ENCODE peak calls at places on chromosomes 1 and 21, in seven cellular contexts. D, K, L, H, T, J and R are unnamed samples.

GRCh38 chr1:173768827-173769226 is 54.0 kb downstream of the KLHL20 start:
- DNase-seq in D (no peak), K (no peak), L (no peak), H (no peak), T (no peak), J (no peak), R (no peak)

GRCh38 chr21:46515109-46515508 is 56.4 kb downstream of the DIP2A start:
- DNase-seq in D (no peak), K (peak), L (no peak), H (no peak), T (no peak), J (peak), R (no peak)

GRCh38 chr1:56123421-56123820 is 455.9 kb downstream of the PLPP3 start:
- DNase-seq in D (no peak), K (peak), L (no peak), H (no peak), T (no peak), J (no peak), R (no peak)

GRCh38 chr1:89917353-89917752 is 77.6 kb upstream of the ZNF326 start:
- DNase-seq in D (no peak), K (no peak), L (no peak), H (no peak), T (no peak), J (no peak), R (no peak)

GRCh38 chr1:183633676-183634343 is 1.8 kb downstream of the ARPC5 start:
- DNase-seq in D (no peak), K (peak), L (no peak), H (peak), T (peak), J (no peak), R (peak)

GRCh38 chr1:15430787-15431570 is 7.3 kb upstream of the CTRC start:
- DNase-seq in D (peak), K (no peak), L (peak), H (peak), T (peak), J (peak), R (peak)

GRCh38 chr1:20551945-20552727 is at the start of gene FAM43B:
- DNase-seq in D (no peak), K (peak), L (no peak), H (no peak), T (peak), J (peak), R (no peak)

GRCh38 chr1:3064901-3065300 is 4.1 kb upstream of the PRDM16 start:
- DNase-seq in D (no peak), K (no peak), L (no peak), H (no peak), T (no peak), J (no peak), R (no peak)

GRCh38 chr1:54850082-54850730 is 36.8 kb downstream of the DHCR24 start:
- DNase-seq in D (no peak), K (peak), L (no peak), H (no peak), T (no peak), J (no peak), R (no peak)

GRCh38 chr1:236480758-236481436 is 42.9 kb upstream of the LGALS8 start:
- DNase-seq in D (peak), K (no peak), L (no peak), H (no peak), T (no peak), J (peak), R (no peak)

GRCh38 chr1:210332719-210333398 is 4.2 kb downstream of the HHAT start:
- DNase-seq in D (no peak), K (peak), L (no peak), H (peak), T (no peak), J (no peak), R (peak)

GRCh38 chr1:169724168-169724567 is 9.7 kb downstream of the SELE start:
- DNase-seq in D (no peak), K (no peak), L (no peak), H (no peak), T (no peak), J (no peak), R (no peak)

GRCh38 chr1:117930173-117930447 is 571 bp downstream of the WDR3 start:
- DNase-seq in D (no peak), K (no peak), L (no peak), H (no peak), T (no peak), J (no peak), R (no peak)

GRCh38 chr1:194975913-194976312 is 1632.3 kb downstream of the KCNT2 start:
- DNase-seq in D (no peak), K (peak), L (no peak), H (no peak), T (no peak), J (no peak), R (no peak)

GRCh38 chr1:33324677-33325417 is 3.9 kb upstream of the A3GALT2 start:
- DNase-seq in D (no peak), K (no peak), L (no peak), H (no peak), T (no peak), J (no peak), R (no peak)